ENCODE peak calls at places on chromosomes 1 and 21, in six cellular contexts. F is CD8-positive, alpha-beta T cell; C is stimulated activated CD8-positive, alpha-beta memory T cell treated with anti-CD3 and anti-CD28 coated beads, Interleukin-7, amount 100 ng/mL, for 1 hour; X is activated CD4-positive, alpha-beta T cell treated with anti-CD3 and anti-CD28 coated beads for 36 hours; D is MM.1S; J is amygdala. U is an unnamed sample.

GRCh38 chr1:200150721-200151120 is 123.2 kb downstream of the NR5A2 start:
- DNase-seq in F (no peak), C (no peak), X (peak), D (no peak), J (no peak), U (no peak)

GRCh38 chr1:43934279-43934985 is 831 bp downstream of the ARTN start:
- DNase-seq in F (peak), C (no peak), X (peak), D (peak), J (peak), U (no peak)

GRCh38 chr1:204651843-204652421 is 33.6 kb downstream of the LRRN2 start:
- DNase-seq in F (no peak), C (no peak), X (no peak), D (no peak), J (no peak), U (no peak)

GRCh38 chr1:21331752-21332480 is 41.7 kb upstream of the ECE1 start:
- DNase-seq in F (no peak), C (no peak), X (no peak), D (no peak), J (no peak), U (no peak)

GRCh38 chr1:42880384-42880783 is 34.0 kb downstream of the ZNF691 start:
- DNase-seq in F (no peak), C (no peak), X (no peak), D (no peak), J (no peak), U (no peak)

GRCh38 chr21:33127154-33127893 is 57.4 kb downstream of the OLIG1 start:
- DNase-seq in F (peak), C (peak), X (peak), D (peak), J (peak), U (no peak)

GRCh38 chr1:38789498-38790169 is 69.9 kb downstream of the RRAGC start:
- DNase-seq in F (no peak), C (no peak), X (no peak), D (no peak), J (no peak), U (no peak)

GRCh38 chr1:199287632-199288031 is 648.8 kb downstream of the PTPRC start:
- DNase-seq in F (no peak), C (no peak), X (no peak), D (no peak), J (no peak), U (no peak)

GRCh38 chr1:42815938-42816599 is 853 bp upstream of the ERMAP start:
- DNase-seq in F (no peak), C (no peak), X (peak), D (peak), J (no peak), U (no peak)

GRCh38 chr1:116738673-116739370 is 15.4 kb upstream of the CD2 start:
- DNase-seq in F (peak), C (peak), X (peak), D (peak), J (no peak), U (no peak)

GRCh38 chr1:231694081-231694443 is 67.5 kb downstream of the DISC1 start:
- DNase-seq in F (no peak), C (no peak), X (no peak), D (no peak), J (peak), U (no peak)

GRCh38 chr1:9589144-9589718 is 520 bp downstream of the TMEM201 start:
- DNase-seq in F (peak), C (no peak), X (peak), D (peak), J (no peak), U (no peak)

GRCh38 chr1:45543599-45544417 is 6.8 kb upstream of the AKR1A1 start:
- DNase-seq in F (peak), C (peak), X (peak), D (peak), J (no peak), U (no peak)

GRCh38 chr1:73564294-73564693 is 633.7 kb downstream of the LRRIQ3 start:
- DNase-seq in F (no peak), C (no peak), X (no peak), D (no peak), J (no peak), U (no peak)

GRCh38 chr1:201645956-201646355 is 107.0 kb downstream of the NAV1 start:
- DNase-seq in F (no peak), C (no peak), X (no peak), D (no peak), J (no peak), U (no peak)

GRCh38 chr21:42174173-42174572 is 44.8 kb upstream of the ABCG1 start:
- DNase-seq in F (no peak), C (no peak), X (no peak), D (peak), J (no peak), U (no peak)

GRCh38 chr21:46372014-46372485 is 48.1 kb downstream of the PCNT start:
- DNase-seq in F (no peak), C (no peak), X (no peak), D (no peak), J (no peak), U (no peak)

GRCh38 chr1:108034396-108034795 is 69.4 kb upstream of the VAV3 start:
- DNase-seq in F (no peak), C (no peak), X (no peak), D (no peak), J (no peak), U (no peak)

GRCh38 chr1:84344286-84344685 is 42.8 kb downstream of the SAMD13 start:
- DNase-seq in F (no peak), C (no peak), X (no peak), D (no peak), J (no peak), U (no peak)

GRCh38 chr1:21782868-21783678 is at the start of gene USP48:
- DNase-seq in F (peak), C (peak), X (peak), D (peak), J (peak), U (peak)

GRCh38 chr1:243433737-243434370 is 178.0 kb downstream of the SDCCAG8 start:
- DNase-seq in F (no peak), C (no peak), X (no peak), D (no peak), J (no peak), U (no peak)

GRCh38 chr21:45876381-45877159 is 105.0 kb upstream of the COL6A1 start:
- DNase-seq in F (no peak), C (no peak), X (no peak), D (no peak), J (no peak), U (no peak)

GRCh38 chr1:108125312-108126138 is 74.6 kb downstream of the SLC25A24 start:
- DNase-seq in F (peak), C (peak), X (peak), D (peak), J (peak), U (no peak)

GRCh38 chr1:231663211-231663792 is 36.7 kb downstream of the DISC1 start:
- DNase-seq in F (no peak), C (no peak), X (no peak), D (no peak), J (no peak), U (peak)

GRCh38 chr1:154328318-154329151 is 3.2 kb downstream of the ATP8B2 start:
- DNase-seq in F (peak), C (peak), X (peak), D (peak), J (peak), U (no peak)

GRCh38 chr1:107776898-107777663 is 187.9 kb downstream of the VAV3 start:
- DNase-seq in F (no peak), C (no peak), X (no peak), D (peak), J (no peak), U (no peak)

GRCh38 chr1:193451606-193452005 is 265.2 kb upstream of the B3GALT2 start:
- DNase-seq in F (no peak), C (no peak), X (no peak), D (peak), J (no peak), U (no peak)

GRCh38 chr1:45111239-45111638 is 95.2 kb downstream of the ZSWIM5 start:
- DNase-seq in F (no peak), C (no peak), X (no peak), D (no peak), J (no peak), U (no peak)

GRCh38 chr21:34243562-34243961 is 120.2 kb upstream of the KCNE2 start:
- DNase-seq in F (no peak), C (no peak), X (peak), D (peak), J (no peak), U (no peak)

GRCh38 chr1:204084247-204084772 is 11.4 kb downstream of the SOX13 start:
- DNase-seq in F (no peak), C (no peak), X (no peak), D (peak), J (peak), U (no peak)

GRCh38 chr1:221517961-221518360 is 223.9 kb downstream of the DUSP10 start:
- DNase-seq in F (no peak), C (no peak), X (no peak), D (no peak), J (no peak), U (no peak)

GRCh38 chr1:221708987-221709386 is 32.9 kb downstream of the DUSP10 start:
- DNase-seq in F (peak), C (peak), X (peak), D (no peak), J (peak), U (peak)

GRCh38 chr1:186884266-186884665 is 55.5 kb downstream of the PLA2G4A start:
- DNase-seq in F (no peak), C (no peak), X (no peak), D (no peak), J (no peak), U (no peak)

GRCh38 chr1:156571261-156571958 is 955 bp downstream of the IQGAP3 start:
- DNase-seq in F (no peak), C (no peak), X (peak), D (no peak), J (no peak), U (no peak)

GRCh38 chr1:53001128-53001527 is 60.9 kb upstream of the PODN start:
- DNase-seq in F (no peak), C (no peak), X (no peak), D (no peak), J (no peak), U (no peak)

U was measured in SIG-M5.